ENCODE peak calls at places on chromosome 10, in four cellular contexts. E is cardiac fibroblast, L is lower leg skin, C is astrocyte. M is an unnamed sample.

GRCh38 chr10:70537398-70538194 is 59.0 kb downstream of the PALD1 start:
- DNase-seq in E (no peak), L (no peak), C (no peak), M (no peak)

GRCh38 chr10:74824184-74825032 is 2.0 kb upstream of the KAT6B start:
- DNase-seq in E (peak), L (no peak), C (no peak), M (no peak)

GRCh38 chr10:70174058-70174741 is 3.9 kb upstream of the SAR1A start:
- DNase-seq in E (no peak), L (no peak), C (no peak), M (no peak)

GRCh38 chr10:112176543-112176942 is 7.0 kb downstream of the GPAM start:
- DNase-seq in E (no peak), L (no peak), C (no peak), M (no peak)

GRCh38 chr10:12062754-12063482 is 5.8 kb upstream of the DHTKD1 start:
- DNase-seq in E (no peak), L (no peak), C (no peak), M (no peak)

GRCh38 chr10:44864042-44864436 is 47.1 kb upstream of the TMEM72 start:
- DNase-seq in E (no peak), L (no peak), C (no peak), M (no peak)

GRCh38 chr10:90321132-90321816 is 536.6 kb downstream of the HTR7 start:
- DNase-seq in E (peak), L (no peak), C (peak), M (no peak)

GRCh38 chr10:28738200-28738599 is 60.9 kb downstream of the BAMBI start:
- DNase-seq in E (no peak), L (no peak), C (no peak), M (no peak)

GRCh38 chr10:93485690-93486089 is 3.6 kb upstream of the MYOF start:
- DNase-seq in E (no peak), L (peak), C (no peak), M (no peak)

GRCh38 chr10:18221123-18221522 is 80.9 kb downstream of the CACNB2 start:
- DNase-seq in E (no peak), L (no peak), C (no peak), M (no peak)

GRCh38 chr10:93458821-93459257 is 23.3 kb downstream of the MYOF start:
- DNase-seq in E (peak), L (peak), C (peak), M (peak)

GRCh38 chr10:90451283-90451682 is 406.6 kb downstream of the HTR7 start:
- DNase-seq in E (peak), L (no peak), C (no peak), M (no peak)

GRCh38 chr10:93379366-93380042 is 102.6 kb downstream of the MYOF start:
- DNase-seq in E (peak), L (no peak), C (peak), M (no peak)

GRCh38 chr10:133113847-133114246 is 26.1 kb downstream of the ADGRA1 start:
- DNase-seq in E (no peak), L (no peak), C (no peak), M (no peak)

GRCh38 chr10:84415539-84416244 is 87.3 kb downstream of the CCSER2 start:
- DNase-seq in E (no peak), L (no peak), C (peak), M (no peak)

GRCh38 chr10:59091239-59091638 is 85.2 kb upstream of the PHYHIPL start:
- DNase-seq in E (no peak), L (no peak), C (no peak), M (no peak)

DNA sequence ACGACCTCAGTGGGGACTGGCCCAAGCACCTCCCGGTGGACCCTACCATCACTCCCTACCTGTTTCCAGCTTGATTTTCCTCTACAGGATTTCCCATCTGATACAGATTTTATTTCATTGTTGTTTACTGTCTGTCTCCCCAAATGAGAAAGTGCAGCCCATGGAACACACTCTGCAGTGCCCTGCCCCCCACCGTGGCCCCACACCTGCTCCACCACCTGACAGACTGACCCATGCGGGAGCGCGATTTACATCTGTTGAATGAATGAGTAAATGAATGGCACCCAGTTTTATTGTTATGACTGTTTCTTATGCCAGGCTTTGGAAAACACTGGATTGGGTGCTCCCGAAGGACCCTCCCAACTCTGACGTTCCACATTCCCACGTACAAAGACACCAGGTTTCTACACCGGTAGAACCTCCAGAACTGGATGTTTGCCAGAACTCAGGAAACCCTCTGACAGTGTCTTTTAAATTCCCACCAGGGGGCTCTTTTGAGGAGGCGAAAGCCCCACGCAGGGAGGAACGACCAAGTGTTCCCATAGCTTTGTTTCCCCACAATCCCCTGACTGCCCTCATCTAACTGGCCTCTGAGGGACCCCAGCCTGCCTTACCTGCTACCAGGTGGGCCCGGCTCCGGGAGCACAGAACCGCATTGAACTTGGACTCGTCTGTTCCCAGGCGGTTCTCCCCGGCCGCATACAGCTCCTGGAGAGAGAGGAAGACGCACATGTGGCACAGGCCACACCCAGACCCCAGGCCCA is 29.0 kb downstream of the PLAC9 start:
- DNase-seq in E (peak), L (no peak), C (no peak), M (no peak)
- TF ChIP-seq CTCF in E (no peak), L (no peak), C (no peak), M (no peak)

DNA sequence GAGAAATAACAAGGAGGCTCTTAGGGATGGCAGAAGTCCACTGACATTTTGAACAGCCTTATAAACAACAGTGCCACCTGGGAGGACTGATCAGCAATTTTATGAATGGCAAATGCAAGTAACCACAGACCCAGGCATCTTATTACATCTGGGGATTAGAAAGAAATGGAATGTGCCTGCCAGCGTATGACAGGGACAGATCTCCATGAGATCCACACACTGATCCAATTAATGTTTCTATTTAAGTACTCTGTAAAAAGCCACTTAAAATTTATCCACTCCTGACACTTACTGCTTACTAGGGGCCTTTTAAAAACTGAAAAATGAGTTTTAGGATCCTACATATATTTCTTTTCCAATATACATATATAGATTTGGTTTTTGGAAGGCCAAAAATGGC is 28.6 kb downstream of the PARD3 start:
- DNase-seq in E (no peak), L (no peak), C (no peak), M (no peak)
- TF ChIP-seq CTCF in E (no peak), L (no peak), C (no peak), M (no peak)

GRCh38 chr10:13414855-13415254 is 66.8 kb upstream of the SEPHS1 start:
- DNase-seq in E (peak), L (no peak), C (no peak), M (no peak)
- TF ChIP-seq CTCF in E (no peak), L (no peak), C (peak), M (no peak)

GRCh38 chr10:98916751-98917150 is 318.9 kb downstream of the HPSE2 start:
- DNase-seq in E (no peak), L (no peak), C (no peak), M (no peak)
- TF ChIP-seq CTCF in E (no peak), L (no peak), C (no peak), M (no peak)

GRCh38 chr10:99609186-99609585 is 11.1 kb downstream of the SLC25A28 start:
- DNase-seq in E (no peak), L (no peak), C (no peak), M (no peak)
- TF ChIP-seq CTCF in E (no peak), L (no peak), C (no peak), M (no peak)

DNA sequence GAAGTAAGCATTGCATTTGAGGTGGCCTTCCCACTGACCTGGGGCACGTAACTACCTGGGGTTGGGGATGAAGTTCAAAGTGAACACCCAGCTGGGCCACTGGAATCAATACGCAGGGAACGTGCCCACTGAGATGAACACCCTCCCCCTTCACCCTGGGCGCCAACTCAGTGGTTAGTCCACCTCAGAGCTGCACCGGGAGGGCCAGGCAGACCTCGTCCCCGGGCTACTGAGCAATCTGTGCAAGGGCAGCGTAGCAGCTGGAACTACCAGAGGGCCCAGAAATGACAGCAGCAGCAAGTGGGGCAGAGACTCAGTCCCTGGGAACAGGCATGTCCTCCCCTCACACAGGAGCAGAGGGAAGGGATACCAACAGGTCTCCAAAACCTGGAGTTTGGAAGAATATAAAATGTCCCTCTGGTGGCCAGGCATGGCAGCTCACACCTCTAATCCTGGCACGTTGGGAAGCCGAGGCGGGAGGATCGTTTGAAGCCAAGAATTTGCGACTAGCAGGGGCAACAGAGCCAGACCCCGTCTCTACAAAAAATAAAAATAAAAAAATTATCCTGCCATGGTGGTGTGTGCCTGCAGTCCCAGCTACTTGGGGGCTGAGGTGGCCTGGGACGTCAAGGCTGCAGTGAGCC is 143.9 kb downstream of the SH3PXD2A start:
- DNase-seq in E (no peak), L (no peak), C (no peak), M (no peak)
- TF ChIP-seq CTCF in E (peak), L (no peak), C (no peak), M (no peak)

DNA sequence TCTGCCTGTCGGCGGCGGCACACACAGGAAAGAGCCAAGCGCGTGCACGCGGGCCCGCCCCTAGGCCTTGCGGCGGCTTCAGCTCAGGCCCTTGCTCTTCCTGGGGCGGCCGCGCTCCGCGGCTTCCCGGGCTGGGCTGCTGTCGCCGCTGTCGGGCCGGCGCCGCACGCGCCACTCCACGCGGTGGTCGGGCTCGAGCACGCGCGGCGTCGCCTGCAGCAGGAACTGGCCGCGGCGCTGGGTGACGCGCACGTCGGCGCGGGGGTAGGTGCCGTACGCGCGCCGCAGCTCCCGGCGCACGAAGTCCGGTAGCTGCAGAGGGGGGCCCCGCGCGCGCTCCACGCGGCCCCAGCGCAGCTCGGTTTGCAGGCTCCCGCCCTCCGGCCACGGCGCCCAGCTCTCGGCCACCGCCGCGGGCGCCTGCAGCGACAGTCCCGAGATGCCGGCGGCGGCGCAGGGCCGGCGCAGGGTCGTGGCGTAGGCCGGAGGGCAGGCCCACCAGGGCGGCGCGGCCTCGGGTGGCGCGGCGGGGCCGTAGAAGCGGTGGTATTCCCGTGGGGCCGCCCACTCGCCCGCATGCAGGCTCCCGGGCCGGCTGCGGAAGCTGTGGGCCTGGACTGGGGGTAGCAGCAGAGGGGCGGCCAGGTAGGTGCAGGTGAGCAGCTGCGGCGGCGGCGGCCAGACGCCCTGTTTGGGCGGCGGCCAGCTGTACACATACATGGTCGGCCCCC is 804 bp downstream of the C10orf95 start:
- DNase-seq in E (peak), L (peak), C (peak), M (no peak)
- TF ChIP-seq CTCF in E (no peak), L (no peak), C (no peak), M (no peak)

GRCh38 chr10:71889388-71889987 is 38.4 kb upstream of the PSAP start:
- DNase-seq in E (no peak), L (no peak), C (no peak), M (no peak)
- TF ChIP-seq CTCF in E (no peak), L (no peak), C (no peak), M (no peak)

GRCh38 chr10:102101152-102101551 is 19.0 kb downstream of the LDB1 start:
- DNase-seq in E (no peak), L (no peak), C (no peak), M (no peak)
- TF ChIP-seq CTCF in E (no peak), L (no peak), C (no peak), M (no peak)

M was measured in omental fat pad.